ENCODE peak calls at places on chromosomes 7 and 10, in nine cellular contexts. L, A, Y, M, N, R, V, C and B are unnamed samples. For H3K4me1, the result is how much of the 10 kb centered on the place peaks cover.

GRCh38 chr10:133044502-133044901 is 43.2 kb upstream of the ADGRA1 start:
- DNase-seq in L (no peak), Y (no peak), R (no peak), C (no peak), A (peak), N (no peak), V (no peak), M (no peak), B (no peak)

GRCh38 chr10:95742529-95742884 is 13.5 kb upstream of the ENTPD1 start:
- DNase-seq in V (no peak), R (no peak), A (peak), N (peak), M (no peak), L (no peak), Y (no peak), C (no peak), B (no peak)

GRCh38 chr7:132394283-132395003 is 181.8 kb downstream of the PLXNA4 start:
- DNase-seq in L (no peak), A (peak), V (no peak), C (no peak), N (no peak), M (no peak), Y (no peak), R (no peak), B (no peak)

GRCh38 chr10:46518028-46518725 is 38.3 kb downstream of the GPRIN2 start:
- DNase-seq in Y (no peak), R (peak), C (peak), A (no peak), V (no peak), M (no peak), N (no peak), L (no peak), B (no peak)

GRCh38 chr7:122199171-122199570 is 55.1 kb upstream of the AASS start:
- DNase-seq in V (no peak), Y (no peak), L (no peak), A (peak), C (no peak), N (no peak), M (no peak), R (no peak), B (no peak)

GRCh38 chr10:116880716-116881440 is 31.6 kb downstream of the ENO4 start:
- DNase-seq in L (peak), N (no peak), M (no peak), C (no peak), A (peak), V (no peak), Y (no peak), R (no peak), B (no peak)

GRCh38 chr10:104581884-104582603 is 59.0 kb upstream of the SORCS3 start:
- DNase-seq in Y (no peak), A (peak), C (no peak), L (no peak), M (no peak), N (peak), R (no peak), V (no peak), B (peak)

GRCh38 chr10:24034571-24034970 is 174.4 kb upstream of the KIAA1217 start:
- DNase-seq in V (no peak), A (peak), M (no peak), L (peak), R (no peak), C (no peak), N (no peak), Y (no peak), B (no peak)

GRCh38 chr10:125534515-125534914 is 148.4 kb downstream of the TEX36 start:
- DNase-seq in C (no peak), M (no peak), Y (no peak), A (no peak), R (no peak), N (no peak), V (no peak), L (no peak), B (no peak)

GRCh38 chr7:36691983-36692382 is 32.3 kb downstream of the AOAH start:
- DNase-seq in N (no peak), Y (no peak), C (no peak), A (no peak), M (no peak), L (no peak), V (no peak), R (no peak), B (no peak)

GRCh38 chr10:77289027-77289501 is 348.5 kb downstream of the KCNMA1 start:
- DNase-seq in A (no peak), V (no peak), L (no peak), M (no peak), R (peak), Y (no peak), C (no peak), N (no peak), B (no peak)

GRCh38 chr10:77291596-77292505 is 345.8 kb downstream of the KCNMA1 start:
- DNase-seq in C (no peak), L (no peak), R (no peak), A (no peak), Y (no peak), V (no peak), N (peak), M (no peak), B (no peak)

GRCh38 chr10:77289790-77290189 is 347.8 kb downstream of the KCNMA1 start:
- DNase-seq in C (no peak), M (no peak), V (no peak), N (no peak), L (no peak), Y (no peak), A (peak), R (no peak), B (no peak)

GRCh38 chr10:77287647-77288120 is 349.9 kb downstream of the KCNMA1 start:
- DNase-seq in R (no peak), V (no peak), C (no peak), A (no peak), M (no peak), L (peak), N (no peak), Y (no peak), B (no peak)

GRCh38 chr10:77290528-77291155 is 347.0 kb downstream of the KCNMA1 start:
- DNase-seq in M (peak), N (peak), V (no peak), C (no peak), R (no peak), A (peak), Y (no peak), L (no peak), B (no peak)
- H3K4me1 ChIP-seq in M (half or more), N (under half), V (under half), C (under half), R (under half), A (half or more), Y (half or more), L (under half), B (under half)

DNA sequence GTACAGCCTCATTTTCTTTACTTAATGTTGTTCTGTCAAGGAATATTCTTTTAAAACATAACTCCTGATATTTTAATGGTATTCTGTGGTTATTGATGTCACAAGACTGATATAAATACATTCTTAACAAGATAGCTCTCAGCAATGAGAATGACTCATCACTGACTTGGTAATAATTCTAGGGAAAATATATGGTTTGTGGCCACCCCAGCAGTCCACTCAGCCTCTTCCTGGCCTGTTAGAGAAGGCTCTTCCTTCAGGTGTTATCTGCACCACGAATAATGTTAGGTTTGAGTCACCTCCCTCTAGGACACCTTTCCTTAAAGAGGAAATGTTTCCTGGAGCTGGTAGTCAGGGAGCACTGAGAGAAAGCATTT is 163.3 kb downstream of the SVIL start:
- DNase-seq in R (no peak), Y (no peak), N (peak), A (peak), M (no peak), V (no peak), L (no peak), C (no peak), B (no peak)
- H3K4me1 ChIP-seq in R (under half), Y (half or more), N (under half), A (under half), M (under half), V (under half), L (under half), C (under half), B (under half)

GRCh38 chr10:88115406-88115805 is 252.0 kb downstream of the PTEN start:
- DNase-seq in V (no peak), N (no peak), M (no peak), R (no peak), Y (no peak), A (no peak), C (no peak), L (no peak), B (no peak)

GRCh38 chr10:88114368-88114767 is 250.9 kb downstream of the PTEN start:
- DNase-seq in C (no peak), A (peak), R (peak), N (peak), Y (no peak), V (no peak), M (peak), L (peak), B (no peak)

GRCh38 chr10:88115968-88116367 is 252.5 kb downstream of the PTEN start:
- DNase-seq in C (no peak), N (peak), Y (no peak), V (no peak), R (no peak), M (no peak), L (no peak), A (no peak), B (no peak)

GRCh38 chr10:88113232-88113631 is 249.8 kb downstream of the PTEN start:
- DNase-seq in Y (no peak), C (no peak), R (no peak), V (no peak), N (no peak), M (no peak), L (no peak), A (peak), B (no peak)

GRCh38 chr10:88113657-88114272 is 250.3 kb downstream of the PTEN start:
- DNase-seq in R (no peak), M (no peak), L (no peak), N (no peak), V (no peak), A (no peak), C (no peak), Y (no peak), B (no peak)
- H3K4me1 ChIP-seq in R (under half), M (under half), L (under half), N (under half), V (under half), A (under half), C (under half), Y (under half), B (under half)

GRCh38 chr10:3757638-3758490 is 27.1 kb downstream of the KLF6 start:
- DNase-seq in M (no peak), N (no peak), V (no peak), Y (no peak), C (no peak), R (peak), A (no peak), L (peak), B (no peak)
- H3K4me1 ChIP-seq in M (under half), N (under half), V (under half), Y (under half), C (under half), R (under half), A (under half), L (under half), B (under half)

GRCh38 chr10:122255509-122256301 is 15.4 kb upstream of the BTBD16 start:
- DNase-seq in Y (no peak), M (no peak), V (no peak), L (no peak), C (peak), A (no peak), R (no peak), N (no peak), B (no peak)

GRCh38 chr10:122251459-122252255 is 19.4 kb upstream of the BTBD16 start:
- DNase-seq in N (peak), R (no peak), V (no peak), Y (no peak), C (no peak), L (no peak), M (no peak), A (no peak), B (no peak)

GRCh38 chr10:122254831-122255230 is 16.3 kb upstream of the BTBD16 start:
- DNase-seq in L (no peak), M (no peak), N (no peak), V (no peak), R (no peak), A (no peak), Y (no peak), C (peak), B (no peak)

GRCh38 chr10:122252805-122253204 is 18.3 kb upstream of the BTBD16 start:
- DNase-seq in V (no peak), R (no peak), L (no peak), Y (no peak), M (no peak), N (no peak), A (no peak), C (no peak), B (no peak)

GRCh38 chr10:122253605-122254004 is 17.5 kb upstream of the BTBD16 start:
- DNase-seq in N (no peak), A (no peak), L (no peak), M (no peak), V (no peak), Y (no peak), R (no peak), C (no peak), B (no peak)
- H3K4me1 ChIP-seq in N (under half), A (under half), L (under half), M (under half), V (under half), Y (under half), R (under half), C (under half), B (under half)